ENCODE peak calls at places on chromosomes 4 and X, in five cellular contexts. M is germinal center; P is CD4-positive, alpha-beta memory T cell; K is hypothalamus; Q is CD4-positive, alpha-beta T cell. U is an unnamed sample.

GRCh38 chr4:124243671-124244366 is 468.7 kb downstream of the ANKRD50 start:
- DNase-seq in P (no peak), Q (no peak), M (no peak), K (no peak), U (no peak)

GRCh38 chr4:71426381-71427042 is 87.7 kb downstream of the SLC4A4 start:
- DNase-seq in K (no peak), M (no peak), Q (no peak), P (no peak), U (no peak)

GRCh38 chrX:100615015-100615414 is 21.6 kb downstream of the TSPAN6 start:
- DNase-seq in M (peak), P (peak), K (no peak), Q (no peak), U (no peak)

GRCh38 chr4:150609131-150609530 is 27.2 kb downstream of the MAB21L2 start:
- DNase-seq in K (no peak), Q (no peak), M (no peak), P (no peak), U (no peak)

GRCh38 chr4:105934381-105934780 is 39.1 kb downstream of the NPNT start:
- DNase-seq in K (no peak), M (no peak), Q (no peak), P (no peak), U (no peak)

GRCh38 chr4:14853186-14853946 is 148.9 kb upstream of the CPEB2 start:
- DNase-seq in M (no peak), P (no peak), K (no peak), Q (no peak), U (no peak)

GRCh38 chr4:115234405-115235093 is 121.1 kb upstream of the NDST4 start:
- DNase-seq in Q (no peak), P (peak), K (no peak), M (no peak), U (no peak)

GRCh38 chrX:54920610-54921426 is at the start of gene TRO:
- DNase-seq in P (no peak), Q (no peak), K (no peak), M (no peak), U (no peak)

GRCh38 chr4:47372561-47372960 is 90.9 kb downstream of the COMMD8 start:
- DNase-seq in M (no peak), Q (no peak), P (no peak), K (no peak), U (no peak)

GRCh38 chr4:78325244-78326187 is 226.1 kb upstream of the ANXA3 start:
- DNase-seq in M (no peak), K (no peak), Q (no peak), P (no peak), U (no peak)

GRCh38 chr4:13525606-13526281 is 18.6 kb downstream of the NKX3-2 start:
- DNase-seq in P (no peak), K (no peak), M (no peak), Q (no peak), U (no peak)

GRCh38 chrX:72026341-72027023 is 105.2 kb downstream of the RTL5 start:
- DNase-seq in M (no peak), P (no peak), K (no peak), Q (no peak), U (no peak)

GRCh38 chrX:150680974-150681373 is 12.2 kb upstream of the MTMR1 start:
- DNase-seq in M (no peak), P (no peak), Q (no peak), K (no peak), U (no peak)

GRCh38 chr4:3228881-3229280 is 20.1 kb upstream of the MSANTD1 start:
- DNase-seq in K (no peak), P (no peak), M (no peak), Q (no peak), U (no peak)

GRCh38 chr4:10179957-10180602 is 63.5 kb upstream of the WDR1 start:
- DNase-seq in M (no peak), P (no peak), K (no peak), Q (no peak), U (no peak)